ENCODE peak calls at places on chromosomes 6 and 20, in five cellular contexts. J is progenitor cell of endocrine pancreas; V is GM13976; W is GM13977; Y is CD4-positive, alpha-beta T cell. I is an unnamed sample.

GRCh38 chr6:25447570-25447929 is 168.4 kb downstream of the CARMIL1 start:
- DNase-seq in J (no peak), Y (no peak), V (peak; percentile 16), W (no peak), I (no peak)

GRCh38 chr6:47358440-47359225 is 48.9 kb upstream of the TNFRSF21 start:
- DNase-seq in V (no peak), W (no peak), J (no peak), Y (no peak), I (no peak)

GRCh38 chr20:63037669-63038268 is 31.0 kb upstream of the BHLHE23 start:
- DNase-seq in W (no peak), J (no peak), V (no peak), Y (no peak), I (no peak)

GRCh38 chr20:64113796-64114355 is 6.5 kb upstream of the NPBWR2 start:
- DNase-seq in W (no peak), V (no peak), Y (no peak), J (no peak), I (no peak)

GRCh38 chr6:42790549-42791181 is 8.8 kb downstream of the BICRAL start:
- DNase-seq in V (no peak), J (no peak), W (no peak), Y (no peak), I (no peak)

GRCh38 chr20:45917790-45918141 is 5.8 kb upstream of the PLTP start:
- DNase-seq in V (no peak), Y (no peak), W (no peak), J (no peak), I (no peak)

GRCh38 chr6:34237722-34238506 is 1.2 kb downstream of the HMGA1 start:
- DNase-seq in V (peak; percentile 69), J (peak; percentile 67), W (peak; percentile 76), Y (peak; percentile 67), I (no peak)

GRCh38 chr6:139820191-139820590 is 445.7 kb upstream of the CITED2 start:
- DNase-seq in J (no peak), V (no peak), Y (no peak), W (no peak), I (no peak)

GRCh38 chr6:103570431-103570830 is 1289.3 kb downstream of the HACE1 start:
- DNase-seq in W (no peak), Y (no peak), V (no peak), J (no peak), I (no peak)

GRCh38 chr20:4740774-4741431 is 19.2 kb downstream of the PRND start:
- DNase-seq in J (peak; percentile 57), V (no peak), W (peak; percentile 42), Y (peak; percentile 59), I (no peak)

GRCh38 chr6:32945106-32945761 is 4.4 kb upstream of the HLA-DMB start:
- DNase-seq in J (no peak), W (peak; percentile 47), V (no peak), Y (no peak), I (no peak)

GRCh38 chr6:127966616-127967015 is 65.8 kb upstream of the THEMIS start:
- DNase-seq in J (no peak), W (no peak), Y (no peak), V (no peak), I (no peak)

GRCh38 chr6:44294832-44295791 is 18.0 kb downstream of the AARS2 start:
- DNase-seq in Y (no peak), W (no peak), V (no peak), J (no peak), I (no peak)

GRCh38 chr6:145423936-145424335 is 311.4 kb downstream of the EPM2A start:
- DNase-seq in J (no peak), Y (no peak), W (no peak), V (no peak), I (no peak)

GRCh38 chr6:113120214-113120576 is 737.0 kb upstream of the MARCKS start:
- DNase-seq in Y (no peak), V (no peak), J (no peak), W (no peak), I (no peak)

GRCh38 chr6:118889163-118889562 is 4.8 kb upstream of the ASF1A start:
- DNase-seq in J (no peak), W (no peak), Y (no peak), V (no peak), I (no peak)

GRCh38 chr20:44069203-44069931 is 117.6 kb downstream of the JPH2 start:
- DNase-seq in V (peak; percentile 64), J (no peak), W (peak; percentile 75), Y (peak; percentile 60), I (no peak)

GRCh38 chr6:22727709-22728108 is 158.3 kb downstream of the HDGFL1 start:
- DNase-seq in W (no peak), J (no peak), Y (no peak), V (no peak), I (no peak)

GRCh38 chr6:37694259-37694658 is 3.4 kb downstream of the MDGA1 start:
- DNase-seq in J (no peak), V (no peak), Y (no peak), W (no peak), I (no peak)

DNA sequence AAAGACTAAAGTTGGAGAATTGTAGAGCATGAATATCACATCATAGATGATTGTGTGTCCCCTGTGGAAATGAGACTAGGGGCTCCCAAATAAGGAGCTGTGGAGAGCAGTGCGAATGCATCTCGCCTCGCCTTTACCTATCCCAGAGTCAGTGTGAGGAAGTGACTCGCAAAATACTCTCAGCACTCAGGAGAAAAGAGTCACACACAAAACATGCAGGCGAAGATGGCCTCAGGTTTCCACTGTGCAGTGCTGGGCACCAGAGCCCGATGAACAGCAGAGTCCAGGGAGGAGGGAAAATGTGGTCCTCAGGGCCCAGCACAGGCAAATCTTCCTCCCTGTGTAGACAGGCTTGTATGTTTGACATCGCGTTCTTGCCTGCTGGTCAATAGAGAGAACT is 126.5 kb upstream of the AFDN start:
- DNase-seq in V (no peak), Y (no peak), W (no peak), J (no peak), I (no peak)
- TF ChIP-seq CTCF in V (no peak), Y (no peak), W (no peak), J (no peak), I (no peak)

GRCh38 chr6:108132863-108133262 is 33.0 kb upstream of the NR2E1 start:
- DNase-seq in W (no peak), V (no peak), J (no peak), Y (no peak), I (no peak)

GRCh38 chr6:108134213-108134973 is 31.4 kb upstream of the NR2E1 start:
- DNase-seq in J (no peak), Y (no peak), W (no peak), V (no peak), I (no peak)

GRCh38 chr6:108127826-108128225 is 38.0 kb upstream of the NR2E1 start:
- DNase-seq in V (no peak), W (no peak), J (no peak), Y (no peak), I (no peak)

DNA sequence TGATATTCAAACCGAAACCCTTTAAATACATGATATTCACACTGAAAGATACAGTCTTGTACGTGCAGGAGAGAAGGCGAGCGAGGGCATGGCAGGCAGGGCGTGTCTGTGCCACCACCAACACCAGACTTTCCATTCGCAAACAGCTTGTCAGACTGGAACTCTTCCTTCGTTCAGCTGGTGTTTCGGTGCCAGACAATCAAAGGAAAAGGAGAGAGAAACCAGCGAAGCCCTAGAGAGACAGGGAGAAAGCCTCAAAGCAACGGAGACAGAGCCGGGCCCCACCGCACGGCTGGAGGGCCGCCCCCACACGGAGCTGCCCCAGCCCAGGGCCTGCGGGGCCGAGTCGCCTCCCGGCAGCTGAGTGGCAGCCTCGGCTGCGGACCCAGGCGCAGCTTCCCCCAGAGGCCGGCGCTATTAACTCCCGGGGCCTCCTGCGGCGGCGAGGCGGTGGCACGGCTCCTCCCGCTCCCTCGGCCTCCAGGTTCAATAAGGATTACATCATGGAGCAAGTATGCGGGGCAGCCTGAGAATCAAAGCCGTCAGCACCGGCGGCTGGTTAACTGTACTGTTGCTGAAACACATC is 32.1 kb upstream of the NR2E1 start:
- DNase-seq in Y (no peak), J (peak; percentile 82), W (no peak), V (peak; percentile 60), I (no peak)
- TF ChIP-seq CTCF in Y (no peak), J (peak; percentile 35), W (no peak), V (no peak), I (no peak)

GRCh38 chr6:1945235-1945832 is 300.1 kb downstream of the GMDS start:
- DNase-seq in Y (no peak), W (no peak), J (no peak), V (no peak), I (no peak)
- TF ChIP-seq CTCF in Y (no peak), W (no peak), J (no peak), V (no peak), I (no peak)

GRCh38 chr20:38645980-38646858 is 44.6 kb downstream of the ARHGAP40 start:
- DNase-seq in V (peak; percentile 94), J (peak; percentile 87), Y (peak; percentile 86), W (peak; percentile 91), I (peak; percentile 96)

GRCh38 chr20:38650010-38650409 is 48.4 kb downstream of the ARHGAP40 start:
- DNase-seq in Y (no peak), J (no peak), W (no peak), V (no peak), I (no peak)

GRCh38 chr20:38651154-38651553 is 49.5 kb downstream of the ARHGAP40 start:
- DNase-seq in W (no peak), V (no peak), J (no peak), Y (no peak), I (no peak)

GRCh38 chr20:38651562-38651961 is 50.0 kb downstream of the ARHGAP40 start:
- DNase-seq in J (no peak), Y (no peak), W (no peak), V (no peak), I (no peak)

DNA sequence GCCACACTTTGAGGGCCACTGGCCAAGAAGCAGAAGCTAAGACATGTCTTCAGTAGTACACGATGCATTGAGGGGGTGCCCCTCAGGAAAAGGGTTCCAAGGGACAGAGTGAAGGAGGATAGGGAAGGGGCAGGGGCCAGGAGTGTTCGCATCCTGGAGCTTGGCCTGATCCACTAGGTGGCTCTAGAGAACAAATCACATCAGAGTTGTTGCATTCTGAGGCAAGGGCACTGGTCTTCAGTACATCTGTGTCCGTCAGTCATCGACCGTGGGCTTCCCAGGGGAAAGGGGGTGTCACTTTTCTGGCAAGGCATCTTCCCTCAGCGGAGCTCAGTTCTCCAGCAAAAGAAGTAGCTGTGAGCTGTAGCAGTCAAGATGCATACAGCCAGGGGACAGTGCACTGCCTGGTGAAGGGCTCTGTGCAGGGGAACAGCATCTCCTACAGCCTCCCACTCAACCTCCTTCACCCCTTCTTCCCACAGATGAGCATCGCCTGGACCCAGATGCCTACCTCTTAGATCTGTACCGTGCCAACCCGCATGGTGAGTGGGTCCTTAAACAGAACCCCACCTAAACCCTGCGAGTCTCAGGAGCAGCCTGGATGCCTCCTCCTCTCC is 47.8 kb downstream of the ARHGAP40 start:
- DNase-seq in Y (no peak), V (peak; percentile 57), W (peak; percentile 51), J (no peak), I (no peak)
- TF ChIP-seq CTCF in Y (no peak), V (peak; percentile 54), W (peak; percentile 62), J (peak; percentile 52), I (peak; percentile 44)

GRCh38 chr20:21968486-21968885 is 263.0 kb downstream of the PAX1 start:
- DNase-seq in Y (no peak), J (no peak), W (no peak), V (no peak), I (no peak)
- TF ChIP-seq CTCF in Y (no peak), J (no peak), W (no peak), V (no peak), I (no peak)

GRCh38 chr6:161418458-161418945 is 144.6 kb upstream of the AGPAT4 start:
- DNase-seq in Y (no peak), J (peak; percentile 20), W (peak; percentile 61), V (peak; percentile 66), I (no peak)
- TF ChIP-seq CTCF in Y (peak; percentile 71), J (peak; percentile 80), W (peak; percentile 70), V (peak; percentile 20), I (peak; percentile 71)